ENCODE peak calls at places on chromosomes 2 and 18, in ten cellular contexts. F is fibroblast of pulmonary artery, L is cardiac muscle cell, I is upper lobe of left lung, Q is cardiac fibroblast, H is Calu3, V is foreskin fibroblast, G is astrocyte, Y is thyroid gland, T is fibroblast of mammary gland. S is an unnamed sample.

GRCh38 chr18:79698668-79699335 is 19.2 kb downstream of the CTDP1 start:
- DNase-seq in F (no peak), L (no peak), I (no peak), Q (no peak), H (no peak), V (no peak), G (peak), Y (no peak), T (peak), S (no peak)

GRCh38 chr2:203987959-203988358 is 51.4 kb downstream of the ICOS start:
- DNase-seq in F (no peak), L (no peak), I (no peak), Q (no peak), H (no peak), V (no peak), G (no peak), Y (no peak), T (no peak), S (no peak)

GRCh38 chr2:239244625-239245024 is 156.2 kb downstream of the HDAC4 start:
- DNase-seq in F (no peak), L (no peak), I (no peak), Q (no peak), H (no peak), V (no peak), G (no peak), Y (no peak), T (no peak), S (peak)

GRCh38 chr2:100213595-100213994 is 71.2 kb upstream of the AFF3 start:
- DNase-seq in F (no peak), L (no peak), I (no peak), Q (no peak), H (no peak), V (no peak), G (no peak), Y (peak), T (no peak), S (no peak)

GRCh38 chr2:241130316-241130715 is 19.0 kb downstream of the PASK start:
- DNase-seq in F (no peak), L (no peak), I (no peak), Q (no peak), H (no peak), V (no peak), G (no peak), Y (no peak), T (no peak), S (peak)

GRCh38 chr2:31937741-31938140 is 73.1 kb downstream of the MEMO1 start:
- DNase-seq in F (peak), L (no peak), I (no peak), Q (no peak), H (no peak), V (no peak), G (peak), Y (no peak), T (no peak), S (no peak)

GRCh38 chr2:171547256-171547655 is 25.0 kb downstream of the CYBRD1 start:
- DNase-seq in F (no peak), L (no peak), I (no peak), Q (no peak), H (no peak), V (no peak), G (no peak), Y (no peak), T (no peak), S (no peak)

GRCh38 chr2:65108778-65109177 is 21.1 kb downstream of the RAB1A start:
- DNase-seq in F (no peak), L (no peak), I (no peak), Q (no peak), H (no peak), V (no peak), G (no peak), Y (no peak), T (no peak), S (no peak)

GRCh38 chr18:35880788-35881455 is 91.6 kb upstream of the RMP24 start:
- DNase-seq in F (no peak), L (no peak), I (no peak), Q (no peak), H (no peak), V (no peak), G (no peak), Y (no peak), T (no peak), S (no peak)

GRCh38 chr18:58997811-58998337 is 133.2 kb downstream of the ZNF532 start:
- DNase-seq in F (peak), L (peak), I (no peak), Q (peak), H (no peak), V (peak), G (peak), Y (no peak), T (peak), S (no peak)

GRCh38 chr2:233708942-233709341 is 3.8 kb upstream of the UGT1A5 start:
- DNase-seq in F (no peak), L (no peak), I (no peak), Q (no peak), H (no peak), V (no peak), G (no peak), Y (no peak), T (peak), S (no peak)

GRCh38 chr2:84631047-84631446 is 114.7 kb downstream of the DNAH6 start:
- DNase-seq in F (peak), L (peak), I (no peak), Q (peak), H (peak), V (peak), G (peak), Y (no peak), T (peak), S (no peak)

GRCh38 chr2:174681983-174682577 is 82.2 kb downstream of the CHRNA1 start:
- DNase-seq in F (peak), L (peak), I (peak), Q (peak), H (peak), V (no peak), G (no peak), Y (peak), T (peak), S (no peak)

GRCh38 chr2:127219716-127220090 is 396 bp downstream of the CYP27C1 start:
- DNase-seq in F (no peak), L (no peak), I (no peak), Q (no peak), H (no peak), V (no peak), G (no peak), Y (peak), T (no peak), S (no peak)

GRCh38 chr18:59340312-59340711 is 18.8 kb downstream of the LMAN1 start:
- DNase-seq in F (no peak), L (no peak), I (no peak), Q (no peak), H (no peak), V (no peak), G (no peak), Y (no peak), T (no peak), S (no peak)

GRCh38 chr2:70003093-70003830 is 41.8 kb upstream of the ASPRV1 start:
- DNase-seq in F (no peak), L (no peak), I (peak), Q (no peak), H (no peak), V (no peak), G (no peak), Y (no peak), T (no peak), S (no peak)

GRCh38 chr2:46963210-46963609 is 47.6 kb upstream of the MCFD2 start:
- DNase-seq in F (no peak), L (no peak), I (no peak), Q (no peak), H (no peak), V (no peak), G (no peak), Y (peak), T (no peak), S (no peak)

GRCh38 chr2:99974275-99974674 is 168.1 kb downstream of the AFF3 start:
- DNase-seq in F (no peak), L (no peak), I (no peak), Q (no peak), H (no peak), V (no peak), G (peak), Y (no peak), T (peak), S (no peak)

GRCh38 chr2:240926516-240927389 is 20.6 kb downstream of the CROCC2 start:
- DNase-seq in F (peak), L (peak), I (peak), Q (peak), H (peak), V (peak), G (no peak), Y (no peak), T (no peak), S (peak)

GRCh38 chr2:190929919-190930318 is 49.3 kb downstream of the GLS start:
- DNase-seq in F (no peak), L (no peak), I (no peak), Q (no peak), H (no peak), V (no peak), G (no peak), Y (no peak), T (no peak), S (no peak)

GRCh38 chr2:205424326-205424725 is 258.0 kb upstream of the NRP2 start:
- DNase-seq in F (no peak), L (no peak), I (no peak), Q (no peak), H (no peak), V (no peak), G (no peak), Y (no peak), T (no peak), S (no peak)

GRCh38 chr2:68500649-68501048 is 33.3 kb downstream of the APLF start:
- DNase-seq in F (no peak), L (no peak), I (no peak), Q (no peak), H (no peak), V (no peak), G (no peak), Y (no peak), T (no peak), S (no peak)

GRCh38 chr2:20313659-20314058 is 37.0 kb downstream of the PUM2 start:
- DNase-seq in F (no peak), L (no peak), I (no peak), Q (no peak), H (no peak), V (peak), G (no peak), Y (no peak), T (peak), S (no peak)

GRCh38 chr2:27724905-27725693 is 46.4 kb upstream of the MRPL33 start:
- DNase-seq in F (peak), L (peak), I (no peak), Q (peak), H (no peak), V (peak), G (peak), Y (no peak), T (peak), S (no peak)

GRCh38 chr2:237486819-237487448 is at the start of gene MLPH:
- DNase-seq in F (no peak), L (peak), I (peak), Q (peak), H (peak), V (peak), G (peak), Y (peak), T (peak), S (no peak)

GRCh38 chr2:200486529-200486928 is 23.3 kb downstream of the KCTD18 start:
- DNase-seq in F (no peak), L (no peak), I (no peak), Q (no peak), H (no peak), V (no peak), G (peak), Y (no peak), T (no peak), S (no peak)

GRCh38 chr18:62637807-62638687 is 77.3 kb upstream of the PHLPP1 start:
- DNase-seq in F (peak), L (peak), I (no peak), Q (peak), H (peak), V (no peak), G (no peak), Y (no peak), T (no peak), S (no peak)

GRCh38 chr2:1942836-1943360 is 198.6 kb upstream of the PXDN start:
- DNase-seq in F (no peak), L (no peak), I (no peak), Q (no peak), H (no peak), V (no peak), G (no peak), Y (no peak), T (no peak), S (no peak)

GRCh38 chr2:145484443-145485086 is 964.6 kb upstream of the ZEB2 start:
- DNase-seq in F (peak), L (peak), I (no peak), Q (peak), H (peak), V (peak), G (peak), Y (no peak), T (peak), S (no peak)

GRCh38 chr2:43877782-43878464 is 39.2 kb downstream of the ABCG8 start:
- DNase-seq in F (peak), L (peak), I (peak), Q (peak), H (peak), V (peak), G (peak), Y (peak), T (peak), S (no peak)

GRCh38 chr2:26483957-26484565 is 6.1 kb upstream of the OTOF start:
- DNase-seq in F (peak), L (peak), I (no peak), Q (peak), H (no peak), V (no peak), G (no peak), Y (no peak), T (no peak), S (no peak)

GRCh38 chr2:206989306-206989705 is 50.0 kb downstream of the CPO start:
- DNase-seq in F (no peak), L (peak), I (peak), Q (peak), H (peak), V (no peak), G (no peak), Y (peak), T (peak), S (no peak)

GRCh38 chr2:70616168-70616694 is 62.6 kb upstream of the TGFA start:
- DNase-seq in F (no peak), L (no peak), I (peak), Q (no peak), H (peak), V (no peak), G (no peak), Y (peak), T (no peak), S (no peak)

GRCh38 chr2:188746727-188747126 is 227.4 kb upstream of the COL3A1 start:
- DNase-seq in F (peak), L (no peak), I (no peak), Q (peak), H (no peak), V (peak), G (peak), Y (no peak), T (peak), S (no peak)

GRCh38 chr18:36580266-36580665 is 248.5 kb downstream of the TPGS2 start:
- DNase-seq in F (peak), L (peak), I (no peak), Q (peak), H (no peak), V (no peak), G (peak), Y (no peak), T (peak), S (no peak)

GRCh38 chr2:16266571-16266970 is 326.2 kb downstream of the MYCN start:
- DNase-seq in F (no peak), L (no peak), I (no peak), Q (no peak), H (no peak), V (no peak), G (no peak), Y (no peak), T (no peak), S (no peak)

GRCh38 chr2:10289891-10290290 is 12.8 kb upstream of the HPCAL1 start:
- DNase-seq in F (peak), L (peak), I (no peak), Q (peak), H (peak), V (peak), G (peak), Y (no peak), T (peak), S (no peak)

GRCh38 chr2:10868465-10869314 is 43.0 kb upstream of the KCNF1 start:
- DNase-seq in F (no peak), L (no peak), I (no peak), Q (peak), H (no peak), V (peak), G (peak), Y (no peak), T (no peak), S (no peak)

GRCh38 chr2:226800941-226801784 is 1.5 kb upstream of the IRS1 start:
- DNase-seq in F (peak), L (peak), I (peak), Q (peak), H (peak), V (peak), G (peak), Y (peak), T (peak), S (no peak)

GRCh38 chr2:149611100-149611820 is 23.7 kb upstream of the MMADHC start:
- DNase-seq in F (no peak), L (no peak), I (no peak), Q (peak), H (no peak), V (no peak), G (no peak), Y (no peak), T (no peak), S (no peak)
- TF ChIP-seq CTCF in F (peak), L (peak), I (no peak), Q (no peak), H (no peak), V (no peak), G (no peak), Y (peak), T (no peak), S (peak)

DNA sequence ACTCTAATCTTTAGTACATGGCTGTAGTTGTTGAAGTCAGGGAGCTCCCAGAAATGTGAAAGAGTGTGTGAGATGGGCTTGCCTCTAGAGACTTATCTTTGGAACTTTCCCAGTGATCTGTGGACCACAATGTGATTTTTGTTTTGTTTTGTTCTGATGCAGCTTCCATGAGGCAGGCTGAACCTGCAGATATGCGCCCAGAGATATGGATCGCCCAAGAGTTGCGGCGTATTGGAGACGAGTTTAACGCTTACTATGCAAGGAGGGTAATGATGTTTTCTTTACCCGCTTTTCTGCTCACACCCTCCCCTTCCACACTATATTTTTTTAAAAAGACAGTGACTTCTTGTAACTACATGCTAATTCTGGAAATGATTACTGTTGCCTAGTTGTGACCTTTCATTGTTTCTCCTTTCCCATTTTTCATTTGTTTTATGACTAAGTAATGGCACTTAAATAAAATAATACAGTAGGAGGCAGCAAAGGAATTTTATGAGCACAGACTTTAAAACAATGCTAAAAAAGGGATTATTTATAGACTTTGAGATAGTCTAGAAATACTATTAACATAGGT is 29.3 kb downstream of the BCL2L11 start:
- DNase-seq in F (no peak), L (no peak), I (no peak), Q (no peak), H (no peak), V (no peak), G (no peak), Y (no peak), T (no peak), S (no peak)
- TF ChIP-seq CTCF in F (no peak), L (no peak), I (no peak), Q (no peak), H (no peak), V (no peak), G (no peak), Y (no peak), T (no peak), S (peak)

GRCh38 chr18:49857708-49858107 is 44.4 kb upstream of the ACAA2 start:
- DNase-seq in F (peak), L (no peak), I (no peak), Q (no peak), H (no peak), V (no peak), G (no peak), Y (no peak), T (no peak), S (no peak)
- TF ChIP-seq CTCF in F (peak), L (no peak), I (no peak), Q (no peak), H (no peak), V (peak), G (no peak), Y (no peak), T (no peak), S (peak)

GRCh38 chr2:50346104-50346503 is 685.8 kb downstream of the NRXN1 start:
- DNase-seq in F (no peak), L (no peak), I (no peak), Q (no peak), H (no peak), V (no peak), G (no peak), Y (no peak), T (no peak), S (no peak)
- TF ChIP-seq CTCF in F (no peak), L (no peak), I (no peak), Q (no peak), H (no peak), V (no peak), G (no peak), Y (no peak), T (no peak), S (no peak)

DNA sequence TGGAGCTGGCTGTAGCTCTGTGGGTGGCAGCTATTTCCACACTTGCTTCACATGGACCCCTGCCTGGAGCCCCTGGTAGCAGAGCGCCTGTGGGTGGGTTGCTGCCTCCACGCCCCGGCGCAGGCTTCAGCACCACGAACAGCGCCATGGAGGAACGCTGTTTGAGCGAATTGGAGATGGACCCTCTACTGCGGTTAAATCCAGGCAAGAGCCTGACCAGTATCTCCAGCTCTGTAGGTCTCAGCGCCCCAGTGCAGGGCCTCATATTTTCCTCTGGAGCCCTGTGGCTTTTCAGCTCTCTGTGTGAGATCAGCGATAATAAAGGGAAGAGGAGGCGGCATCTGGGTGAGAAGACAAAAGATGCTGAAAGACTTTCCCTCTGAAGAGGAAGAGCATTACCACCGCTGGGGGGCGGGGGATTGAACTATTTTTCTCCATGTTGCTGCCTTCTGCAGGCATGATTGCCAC is 12.0 kb downstream of the ONECUT2 start:
- DNase-seq in F (peak), L (peak), I (no peak), Q (peak), H (peak), V (peak), G (peak), Y (peak), T (peak), S (no peak)
- TF ChIP-seq CTCF in F (no peak), L (no peak), I (no peak), Q (no peak), H (peak), V (no peak), G (peak), Y (no peak), T (no peak), S (no peak)

GRCh38 chr18:9475643-9476580 is 599 bp downstream of the RALBP1 start:
- DNase-seq in F (peak), L (peak), I (peak), Q (peak), H (no peak), V (peak), G (peak), Y (peak), T (peak), S (no peak)

GRCh38 chr18:9477509-9477908 is 2.2 kb downstream of the RALBP1 start:
- DNase-seq in F (no peak), L (no peak), I (no peak), Q (no peak), H (no peak), V (no peak), G (no peak), Y (no peak), T (no peak), S (no peak)

GRCh38 chr18:9478545-9478944 is 3.2 kb downstream of the RALBP1 start:
- DNase-seq in F (no peak), L (no peak), I (no peak), Q (no peak), H (no peak), V (no peak), G (no peak), Y (no peak), T (no peak), S (no peak)

GRCh38 chr18:9474103-9474982 is 970 bp upstream of the RALBP1 start:
- DNase-seq in F (peak), L (peak), I (no peak), Q (peak), H (no peak), V (peak), G (peak), Y (peak), T (peak), S (no peak)

GRCh38 chr18:9474983-9475642 is at the start of gene RALBP1:
- DNase-seq in F (peak), L (peak), I (peak), Q (peak), H (peak), V (peak), G (peak), Y (peak), T (peak), S (peak)
- TF ChIP-seq CTCF in F (no peak), L (peak), I (no peak), Q (peak), H (no peak), V (no peak), G (no peak), Y (no peak), T (no peak), S (peak)

GRCh38 chr2:95389256-95390119 is 13.0 kb upstream of the FAHD2A start:
- DNase-seq in F (peak), L (peak), I (peak), Q (peak), H (peak), V (peak), G (peak), Y (peak), T (peak), S (no peak)
- TF ChIP-seq CTCF in F (peak), L (peak), I (peak), Q (peak), H (peak), V (peak), G (peak), Y (peak), T (peak), S (peak)